ENCODE peak calls at places on chromosomes 13 and 19, in six cellular contexts. M is body of pancreas, J is hepatocyte, O is psoas muscle, S is heart left ventricle, Q is OCI-LY7. L is an unnamed sample. For H3K4me1, the result is how much of the 10 kb centered on the place peaks cover.

GRCh38 chr19:13024958-13025653 is 29.8 kb downstream of the NFIX start:
- DNase-seq in M (no peak), J (no peak), O (peak), S (no peak), Q (no peak), L (peak)

GRCh38 chr13:89550842-89551422 is 1796.6 kb upstream of the MIR17HG start:
- DNase-seq in M (no peak), J (no peak), O (no peak), S (no peak), Q (no peak), L (no peak)

GRCh38 chr19:51749979-51750378 is 1.7 kb downstream of the FPR1 start:
- DNase-seq in M (no peak), J (no peak), O (no peak), S (no peak), Q (no peak), L (no peak)

GRCh38 chr19:11169896-11170678 is 14.5 kb upstream of the SPC24 start:
- DNase-seq in M (no peak), J (no peak), O (no peak), S (no peak), Q (no peak), L (no peak)

GRCh38 chr19:39827216-39827615 is 6.7 kb downstream of the DYRK1B start:
- DNase-seq in M (no peak), J (no peak), O (no peak), S (no peak), Q (no peak), L (no peak)

GRCh38 chr13:63206431-63206830 is 1790.8 kb upstream of the PCDH20 start:
- DNase-seq in M (no peak), J (no peak), O (no peak), S (no peak), Q (no peak), L (no peak)

GRCh38 chr19:15444505-15445226 is 5.1 kb downstream of the WIZ start:
- DNase-seq in M (no peak), J (no peak), O (peak), S (no peak), Q (no peak), L (no peak)

GRCh38 chr13:44050450-44051063 is 170.9 kb downstream of the LACC1 start:
- DNase-seq in M (no peak), J (peak), O (no peak), S (no peak), Q (peak), L (no peak)

GRCh38 chr19:38675611-38676010 is 28.2 kb downstream of the ACTN4 start:
- DNase-seq in M (no peak), J (peak), O (peak), S (no peak), Q (no peak), L (no peak)

GRCh38 chr19:40671404-40671803 is 19.0 kb downstream of the NUMBL start:
- DNase-seq in M (no peak), J (no peak), O (peak), S (peak), Q (no peak), L (no peak)

GRCh38 chr13:100361504-100361903 is 227.1 kb downstream of the GGACT start:
- DNase-seq in M (no peak), J (no peak), O (no peak), S (no peak), Q (no peak), L (no peak)

GRCh38 chr13:60372141-60372540 is 24.9 kb upstream of the TDRD3 start:
- DNase-seq in M (peak), J (no peak), O (no peak), S (no peak), Q (no peak), L (no peak)

GRCh38 chr19:4086336-4086953 is 19.7 kb upstream of the ZBTB7A start:
- DNase-seq in M (no peak), J (no peak), O (peak), S (no peak), Q (no peak), L (no peak)

GRCh38 chr19:41886761-41887710 is 4.1 kb downstream of the ARHGEF1 start:
- DNase-seq in M (no peak), J (no peak), O (no peak), S (no peak), Q (peak), L (no peak)

GRCh38 chr19:17006579-17006978 is 20.0 kb downstream of the CPAMD8 start:
- DNase-seq in M (no peak), J (no peak), O (no peak), S (no peak), Q (no peak), L (no peak)

GRCh38 chr19:6056801-6057650 is 53.3 kb downstream of the RFX2 start:
- DNase-seq in M (peak), J (peak), O (peak), S (peak), Q (no peak), L (peak)

GRCh38 chr13:49240017-49240416 is 7.7 kb upstream of the CDADC1 start:
- DNase-seq in M (no peak), J (peak), O (no peak), S (no peak), Q (peak), L (no peak)

GRCh38 chr19:18157465-18158063 is 4.6 kb downstream of the PIK3R2 start:
- DNase-seq in M (peak), J (peak), O (no peak), S (no peak), Q (peak), L (peak)

GRCh38 chr13:40080676-40081075 is 425.2 kb downstream of the COG6 start:
- DNase-seq in M (no peak), J (no peak), O (no peak), S (no peak), Q (no peak), L (no peak)

GRCh38 chr13:28093871-28094270 is 6.5 kb downstream of the FLT3 start:
- DNase-seq in M (no peak), J (no peak), O (no peak), S (no peak), Q (no peak), L (no peak)

GRCh38 chr19:11138659-11139526 is 16.7 kb downstream of the SPC24 start:
- DNase-seq in M (peak), J (peak), O (peak), S (peak), Q (no peak), L (peak)

GRCh38 chr13:102392810-102393209 is 9.0 kb downstream of the FGF14 start:
- DNase-seq in M (no peak), J (no peak), O (no peak), S (no peak), Q (no peak), L (no peak)

GRCh38 chr13:38952827-38953226 is 37.8 kb downstream of the STOML3 start:
- DNase-seq in M (no peak), J (no peak), O (no peak), S (no peak), Q (no peak), L (no peak)

GRCh38 chr13:99700468-99700867 is 199.2 kb downstream of the TM9SF2 start:
- DNase-seq in M (no peak), J (no peak), O (no peak), S (no peak), Q (no peak), L (no peak)

GRCh38 chr19:36113425-36113824 is 1.2 kb downstream of the POLR2I start:
- DNase-seq in M (no peak), J (no peak), O (no peak), S (no peak), Q (no peak), L (no peak)

GRCh38 chr19:58279925-58280316 is 1.2 kb downstream of the ZNF8 start:
- DNase-seq in M (no peak), J (no peak), O (no peak), S (no peak), Q (no peak), L (no peak)
- H3K27ac ChIP-seq in M (no peak), J (peak), O (no peak), S (no peak), Q (no peak), L (no peak)

GRCh38 chr13:33876716-33877394 is 58.9 kb downstream of the RFC3 start:
- DNase-seq in M (no peak), J (no peak), O (no peak), S (no peak), Q (no peak), L (no peak)
- H3K4me1 ChIP-seq in M (under half), J (under half), O (under half), S (under half), Q (under half), L (under half)

GRCh38 chr19:49862411-49863253 is 4.7 kb downstream of the PNKP start:
- DNase-seq in M (peak), J (no peak), O (peak), S (no peak), Q (peak), L (peak)
- H3K27ac ChIP-seq in M (no peak), J (no peak), O (no peak), S (no peak), Q (no peak), L (no peak)

GRCh38 chr19:33295621-33296472 is 6.5 kb downstream of the CEBPA start:
- DNase-seq in M (no peak), J (no peak), O (no peak), S (no peak), Q (no peak), L (no peak)
- H3K4me1 ChIP-seq in M (half or more), J (half or more), O (under half), S (under half), Q (under half), L (under half)

DNA sequence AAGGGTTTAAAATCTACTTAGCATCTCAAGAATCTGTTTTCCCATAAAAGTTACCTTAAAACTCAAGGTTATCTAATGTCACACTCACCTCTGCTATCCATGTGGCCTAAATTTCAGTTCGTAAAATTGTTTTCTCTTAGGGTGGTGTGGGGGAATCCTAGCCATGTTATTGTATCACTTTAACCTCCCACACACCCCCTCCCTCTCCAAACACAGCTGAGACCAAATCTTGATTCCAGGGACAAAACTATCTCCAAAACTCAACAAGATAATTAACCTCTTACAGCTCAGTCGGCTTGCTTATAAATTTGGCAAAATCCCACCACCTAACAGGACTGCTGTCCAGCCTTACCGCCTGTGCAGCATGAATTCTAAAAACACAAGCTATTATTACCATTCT is 3.8 kb downstream of the CARS2 start:
- DNase-seq in M (no peak), J (no peak), O (no peak), S (no peak), Q (no peak), L (no peak)
- H3K27ac ChIP-seq in M (no peak), J (no peak), O (peak), S (no peak), Q (no peak), L (no peak)

GRCh38 chr13:114062754-114063153 is 69.7 kb downstream of the RASA3 start:
- DNase-seq in M (no peak), J (no peak), O (peak), S (no peak), Q (no peak), L (no peak)

GRCh38 chr13:114059946-114060860 is 72.2 kb downstream of the RASA3 start:
- DNase-seq in M (no peak), J (no peak), O (peak), S (peak), Q (no peak), L (peak)

GRCh38 chr13:114062341-114062740 is 70.1 kb downstream of the RASA3 start:
- DNase-seq in M (no peak), J (no peak), O (peak), S (no peak), Q (no peak), L (no peak)

GRCh38 chr13:114061047-114061446 is 71.4 kb downstream of the RASA3 start:
- DNase-seq in M (no peak), J (no peak), O (peak), S (no peak), Q (no peak), L (no peak)

GRCh38 chr13:114061746-114062145 is 70.7 kb downstream of the RASA3 start:
- DNase-seq in M (no peak), J (no peak), O (peak), S (no peak), Q (no peak), L (no peak)
- H3K4me1 ChIP-seq in M (under half), J (under half), O (under half), S (half or more), Q (under half), L (under half)

GRCh38 chr19:8831373-8831772 is 731 bp downstream of the ZNF558 start:
- DNase-seq in M (no peak), J (no peak), O (no peak), S (no peak), Q (no peak), L (no peak)
- H3K27ac ChIP-seq in M (peak), J (peak), O (peak), S (no peak), Q (peak), L (no peak)

DNA sequence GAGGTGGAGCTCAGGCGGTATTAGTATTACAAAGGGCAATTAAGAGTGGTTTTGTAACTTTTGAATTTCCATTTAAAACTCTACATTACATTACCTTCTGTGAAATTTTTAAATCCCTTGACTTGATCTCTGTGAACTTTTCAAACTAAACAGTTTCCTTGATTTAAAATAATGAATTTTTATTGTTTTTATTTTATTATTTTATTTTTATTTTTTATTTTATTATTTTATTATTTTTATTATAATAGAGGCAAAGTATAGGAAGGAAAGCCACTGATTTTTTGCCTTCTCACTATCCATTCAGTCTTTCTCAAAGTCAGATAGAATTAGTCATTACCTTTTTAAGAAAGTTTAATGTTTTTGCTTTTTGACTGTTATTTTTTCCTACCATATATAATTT is 1248.1 kb upstream of the SLC10A2 start:
- DNase-seq in M (no peak), J (no peak), O (no peak), S (no peak), Q (no peak), L (no peak)
- H3K4me1 ChIP-seq in M (under half), J (under half), O (under half), S (under half), Q (under half), L (under half)

GRCh38 chr13:25286308-25286968 is 850 bp downstream of the MTMR6 start:
- DNase-seq in M (peak), J (peak), O (no peak), S (no peak), Q (peak), L (peak)
- H3K27ac ChIP-seq in M (peak), J (peak), O (peak), S (peak), Q (peak), L (peak)

L was measured in thyroid gland.